ENCODE peak calls at places on chromosomes 13 and 19, in four cellular contexts. E is IMR-90, R is osteoblast, X is fibroblast of lung. H is an unnamed sample.

GRCh38 chr19:39506944-39507714 is 7.8 kb upstream of the SELENOV start:
- DNase-seq in E (peak), R (peak), X (peak), H (peak)

GRCh38 chr19:14318873-14319272 is 62.4 kb upstream of the ADGRE5 start:
- DNase-seq in E (no peak), R (peak), X (no peak), H (no peak)

GRCh38 chr19:1864480-1865171 is 1.2 kb upstream of the KLF16 start:
- DNase-seq in E (peak), R (peak), X (peak), H (peak)

GRCh38 chr19:52956917-52957316 is 5.8 kb downstream of the ZNF816 start:
- DNase-seq in E (no peak), R (no peak), X (no peak), H (no peak)

GRCh38 chr19:4369109-4369887 is 25.9 kb downstream of the MPND start:
- DNase-seq in E (no peak), R (peak), X (peak), H (peak)

GRCh38 chr19:37332839-37333238 is 38.1 kb upstream of the ZNF527 start:
- DNase-seq in E (no peak), R (peak), X (no peak), H (no peak)

GRCh38 chr13:24178847-24179845 is 18.6 kb downstream of the SPATA13 start:
- DNase-seq in E (peak), R (no peak), X (peak), H (no peak)

GRCh38 chr13:52845766-52846566 is 2.5 kb downstream of the PCDH8 start:
- DNase-seq in E (no peak), R (peak), X (peak), H (no peak)

GRCh38 chr13:91181892-91182291 is 165.6 kb upstream of the MIR17HG start:
- DNase-seq in E (no peak), R (no peak), X (no peak), H (no peak)

GRCh38 chr13:113209880-113210421 is 538 bp downstream of the CUL4A start:
- DNase-seq in E (peak), R (peak), X (peak), H (peak)

GRCh38 chr13:25179810-25180437 is 7.8 kb upstream of the AMER2 start:
- DNase-seq in E (no peak), R (no peak), X (no peak), H (peak)

GRCh38 chr13:92896842-92897241 is 329.8 kb upstream of the GPC6 start:
- DNase-seq in E (peak), R (no peak), X (peak), H (peak)

GRCh38 chr13:18949970-18950369 is 231.7 kb downstream of the TUBA3C start:
- DNase-seq in E (no peak), R (peak), X (no peak), H (no peak)

GRCh38 chr19:20321139-20321656 is 154.2 kb downstream of the ZNF486 start:
- DNase-seq in E (no peak), R (no peak), X (no peak), H (no peak)

GRCh38 chr19:54023191-54023590 is 31.8 kb downstream of the CACNG6 start:
- DNase-seq in E (no peak), R (peak), X (no peak), H (no peak)

GRCh38 chr19:410243-410781 is 1.4 kb upstream of the C2CD4C start:
- DNase-seq in E (no peak), R (peak), X (no peak), H (no peak)

GRCh38 chr19:6260912-6261636 is 18.7 kb downstream of the MLLT1 start:
- DNase-seq in E (peak), R (peak), X (no peak), H (peak)

GRCh38 chr19:2207991-2208860 is 27.9 kb downstream of the PLEKHJ1 start:
- DNase-seq in E (peak), R (peak), X (peak), H (peak)

GRCh38 chr19:19399733-19400438 is 5.6 kb upstream of the GATAD2A start:
- DNase-seq in E (peak), R (peak), X (peak), H (no peak)

GRCh38 chr19:44308011-44308410 is 3.2 kb upstream of the ZNF235 start:
- DNase-seq in E (no peak), R (no peak), X (peak), H (no peak)

GRCh38 chr13:48675247-48675646 is 21.5 kb downstream of the CYSLTR2 start:
- DNase-seq in E (no peak), R (no peak), X (no peak), H (no peak)

GRCh38 chr19:9881720-9882119 is 46.6 kb downstream of the PIN1 start:
- DNase-seq in E (no peak), R (no peak), X (no peak), H (no peak)

GRCh38 chr19:31908486-31909255 is 436.7 kb upstream of the ZNF507 start:
- DNase-seq in E (no peak), R (no peak), X (no peak), H (no peak)

GRCh38 chr13:109211616-109212015 is 574.8 kb downstream of the IRS2 start:
- DNase-seq in E (no peak), R (no peak), X (peak), H (no peak)

GRCh38 chr19:48872182-48872883 is at the start of gene PPP1R15A:
- DNase-seq in E (peak), R (peak), X (peak), H (peak)
- H2AFZ ChIP-seq in E (peak), R (peak), X (peak), H (peak)

DNA sequence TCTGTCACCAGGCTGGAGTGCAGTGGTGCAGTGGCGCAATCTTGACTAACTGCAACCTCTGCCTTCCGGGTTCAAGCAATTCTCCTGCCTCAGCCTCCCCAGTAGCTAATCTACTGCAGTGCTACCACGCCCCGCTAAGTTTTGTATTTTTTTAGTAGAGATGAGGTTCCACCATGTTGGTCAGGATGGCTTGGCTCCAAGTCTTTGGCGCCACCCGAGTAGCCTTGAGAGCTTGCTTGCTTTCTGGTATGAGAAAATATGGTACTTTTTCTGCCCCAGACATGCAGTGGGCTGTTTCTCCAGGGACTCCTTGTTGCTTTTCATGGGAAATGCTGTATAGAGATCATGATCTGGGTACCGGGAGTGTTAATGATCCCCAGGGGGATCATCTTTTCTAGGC is 34.5 kb upstream of the GTF3A start:
- DNase-seq in E (no peak), R (no peak), X (no peak), H (no peak)
- H2AFZ ChIP-seq in E (no peak), R (no peak), X (no peak), H (no peak)

GRCh38 chr13:60584976-60585375 is 188.0 kb downstream of the TDRD3 start:
- DNase-seq in E (no peak), R (no peak), X (peak), H (no peak)

GRCh38 chr13:60583196-60583908 is 186.3 kb downstream of the TDRD3 start:
- DNase-seq in E (peak), R (peak), X (peak), H (no peak)

DNA sequence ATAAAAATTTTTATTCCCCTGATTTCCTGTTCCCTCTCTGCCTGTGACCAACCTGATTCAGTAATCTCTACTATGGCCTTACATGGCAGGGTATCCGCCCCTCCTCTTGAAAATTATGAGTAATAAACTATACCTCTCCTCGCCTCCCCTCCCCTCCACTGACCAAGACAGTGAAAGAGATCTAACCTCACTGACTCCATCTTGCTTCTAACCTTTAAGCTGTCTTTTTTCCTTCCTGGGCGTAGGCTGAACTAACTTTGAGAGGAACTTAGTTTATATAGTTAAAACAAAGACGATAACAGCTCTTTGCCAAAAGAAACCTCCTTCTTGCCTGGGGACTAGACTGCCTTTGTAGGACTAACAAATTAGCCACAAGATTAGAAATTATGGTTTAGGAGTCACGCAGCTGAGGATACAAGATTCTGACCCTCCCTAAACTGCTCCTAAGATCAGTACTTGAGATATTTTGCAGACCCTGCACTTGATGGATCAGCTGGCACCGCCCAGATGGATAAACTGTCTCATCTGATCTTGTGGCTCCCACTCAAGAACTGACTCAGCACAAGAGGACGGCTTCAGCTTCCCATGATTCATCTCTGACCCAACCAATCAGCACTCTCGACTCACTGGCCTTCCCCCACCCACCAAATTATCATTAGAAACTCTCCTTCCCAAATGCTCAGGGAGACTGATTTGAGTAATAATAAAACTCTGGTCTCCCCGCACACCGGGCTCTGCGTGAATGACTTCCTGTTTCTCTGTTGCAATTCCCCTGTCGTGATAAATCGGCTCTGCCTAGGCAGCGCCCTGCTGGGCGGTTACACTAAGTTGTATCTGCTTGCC is 187.1 kb downstream of the TDRD3 start:
- DNase-seq in E (peak), R (peak), X (peak), H (no peak)
- H2AFZ ChIP-seq in E (peak), R (peak), X (peak), H (no peak)

GRCh38 chr19:49224856-49225255 is 67.3 kb downstream of the TRPM4 start:
- DNase-seq in E (peak), R (no peak), X (peak), H (peak)
- H2AFZ ChIP-seq in E (peak), R (no peak), X (no peak), H (no peak)

GRCh38 chr13:37618554-37618953 is 20.0 kb upstream of the POSTN start:
- DNase-seq in E (peak), R (peak), X (peak), H (no peak)
- H2AFZ ChIP-seq in E (no peak), R (no peak), X (no peak), H (no peak)

DNA sequence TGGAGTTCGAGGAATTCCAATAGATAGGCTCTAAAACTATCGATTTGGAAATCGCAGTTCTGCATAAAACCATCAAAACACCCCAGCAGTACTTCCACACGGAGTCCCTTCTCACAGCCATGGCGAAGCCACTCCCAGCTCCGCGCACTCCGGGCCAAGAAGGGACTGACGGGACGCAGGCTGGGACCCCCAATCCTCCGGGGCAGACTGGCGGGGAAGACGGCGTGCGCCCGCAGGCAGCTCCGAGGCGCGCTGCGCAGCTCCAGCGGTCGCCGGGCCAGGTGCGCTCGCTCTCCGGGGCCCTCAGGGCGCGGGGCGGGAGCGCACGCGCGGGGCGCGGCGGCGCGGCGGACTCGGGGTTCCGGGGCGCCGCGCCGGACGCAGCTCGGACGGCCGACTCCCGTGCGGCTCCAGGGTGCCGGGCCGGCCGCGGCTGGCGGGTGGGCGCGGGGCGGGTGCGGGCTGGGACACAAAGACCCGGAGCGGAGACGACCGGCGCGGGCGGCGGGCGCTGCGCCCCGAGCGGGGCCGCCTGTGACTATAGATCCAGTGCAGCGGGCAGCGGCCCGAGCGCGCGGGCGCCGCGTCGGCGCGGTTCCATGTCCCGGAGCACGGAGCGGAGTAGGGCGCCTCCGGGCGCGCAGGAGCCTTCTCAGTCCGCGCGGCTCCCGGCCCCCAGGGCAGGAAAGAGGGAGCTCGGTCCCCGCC is 464 bp downstream of the EFNB2 start:
- DNase-seq in E (peak), R (peak), X (peak), H (peak)
- H2AFZ ChIP-seq in E (peak), R (peak), X (peak), H (no peak)

H was measured in OCI-LY7.